ENCODE peak calls at places on chromosomes 1 and 21, in eight cellular contexts. C is ovary, A is prostate gland, O is transverse colon, W is breast epithelium, J is uterus, R is IMR-90, S is heart left ventricle. H is an unnamed sample.

GRCh38 chr1:178011101-178011828 is 41.4 kb upstream of the SEC16B start:
- DNase-seq in C (no peak), A (no peak), O (no peak), W (no peak), J (no peak), R (peak; percentile 84), S (peak; percentile 38), H (no peak)

GRCh38 chr1:161039154-161039545 is 386 bp upstream of the TSTD1 start:
- DNase-seq in C (no peak), A (no peak), O (no peak), W (no peak), J (no peak), R (no peak), S (no peak), H (no peak)

GRCh38 chr1:44874155-44874554 is 31.1 kb upstream of the PTCH2 start:
- DNase-seq in C (no peak), A (no peak), O (no peak), W (no peak), J (no peak), R (no peak), S (no peak), H (no peak)

GRCh38 chr1:5744911-5745431 is 247.3 kb downstream of the NPHP4 start:
- DNase-seq in C (no peak), A (no peak), O (no peak), W (no peak), J (no peak), R (no peak), S (no peak), H (no peak)

GRCh38 chr1:113320972-113321680 is 69.2 kb upstream of the MAGI3 start:
- DNase-seq in C (no peak), A (no peak), O (no peak), W (no peak), J (no peak), R (peak; percentile 11), S (no peak), H (no peak)

GRCh38 chr1:75879985-75880384 is 52.2 kb downstream of the ASB17 start:
- DNase-seq in C (no peak), A (no peak), O (no peak), W (no peak), J (no peak), R (no peak), S (no peak), H (no peak)

GRCh38 chr1:7255303-7256058 is 470.2 kb downstream of the CAMTA1 start:
- DNase-seq in C (no peak), A (peak; percentile 1), O (no peak), W (no peak), J (no peak), R (peak; percentile 91), S (no peak), H (no peak)

GRCh38 chr1:238582816-238583215 is 692.1 kb upstream of the ZP4 start:
- DNase-seq in C (no peak), A (no peak), O (no peak), W (no peak), J (no peak), R (no peak), S (no peak), H (no peak)

GRCh38 chr1:180027949-180028445 is 73.4 kb downstream of the CEP350 start:
- DNase-seq in C (no peak), A (no peak), O (no peak), W (no peak), J (no peak), R (peak; percentile 74), S (no peak), H (peak; percentile 15)

GRCh38 chr1:55575571-55576279 is 360.6 kb upstream of the USP24 start:
- DNase-seq in C (no peak), A (peak; percentile 27), O (peak; percentile 22), W (peak; percentile 94), J (peak; percentile 68), R (no peak), S (no peak), H (no peak)

GRCh38 chr21:32476661-32477423 is 64.3 kb downstream of the EVA1C start:
- DNase-seq in C (peak; percentile 23), A (no peak), O (no peak), W (no peak), J (no peak), R (no peak), S (no peak), H (no peak)

GRCh38 chr1:7579016-7579415 is 192.1 kb upstream of the VAMP3 start:
- DNase-seq in C (peak; percentile 6), A (no peak), O (no peak), W (no peak), J (no peak), R (no peak), S (peak; percentile 13), H (no peak)

GRCh38 chr1:7962011-7962335 is 462 bp downstream of the PARK7 start:
- DNase-seq in C (no peak), A (no peak), O (no peak), W (no peak), J (no peak), R (no peak), S (no peak), H (no peak)

GRCh38 chr1:239884776-239885175 is 206.9 kb upstream of the FMN2 start:
- DNase-seq in C (peak; percentile 71), A (no peak), O (no peak), W (no peak), J (peak; percentile 57), R (no peak), S (no peak), H (no peak)

DNA sequence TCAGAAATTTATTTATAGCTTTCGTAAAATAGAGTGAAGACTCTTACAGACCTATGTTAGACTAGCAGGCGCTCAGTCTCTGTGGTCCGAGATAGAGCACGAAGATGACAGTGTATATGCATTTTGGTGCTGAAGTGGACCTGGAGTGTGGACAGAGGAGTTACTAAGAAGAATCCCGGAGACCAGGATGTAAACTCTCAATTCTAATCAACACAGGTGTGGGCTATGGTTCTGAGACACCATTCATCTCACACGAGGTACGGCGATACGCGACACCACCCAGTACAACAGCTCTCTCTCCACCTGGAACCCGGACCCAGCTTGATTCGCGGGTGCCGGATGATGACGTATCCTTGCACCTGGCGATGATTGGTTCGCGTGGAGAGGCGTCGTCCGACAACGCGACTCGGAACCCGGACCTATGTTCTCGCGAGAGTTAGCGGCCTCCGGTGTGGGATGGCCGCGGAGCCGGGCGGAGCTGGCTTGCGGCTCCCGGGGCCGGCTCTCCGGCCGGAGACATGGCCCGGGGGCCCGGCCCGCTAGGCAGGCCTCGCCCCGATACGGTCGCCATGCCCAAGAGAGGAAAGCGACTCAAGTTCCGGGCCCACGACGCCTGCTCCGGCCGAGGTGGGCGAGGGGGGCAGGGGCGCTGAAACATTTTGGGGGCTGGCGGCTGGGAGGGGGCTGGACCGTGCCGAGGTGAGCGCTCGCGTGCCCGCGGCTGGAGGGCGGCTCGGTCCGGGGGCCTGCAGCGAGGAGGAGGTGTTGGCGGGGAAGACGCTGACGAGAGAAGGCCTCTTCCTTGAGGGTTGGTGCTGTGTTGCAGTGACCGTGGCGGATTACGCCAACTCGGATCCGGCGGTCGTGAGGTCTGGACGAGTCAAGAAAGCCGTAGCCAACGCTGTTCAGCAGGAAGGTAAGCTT is at the start of gene TMEM183A:
- DNase-seq in C (peak; percentile 96), A (peak; percentile 96), O (peak; percentile 97), W (peak; percentile 96), J (peak; percentile 96), R (peak; percentile 97), S (peak; percentile 98), H (peak; percentile 86)
- TF ChIP-seq POLR2A in C (peak; percentile 92), A (peak; percentile 86), O (peak; percentile 94), W (no peak), J (peak; percentile 94), R (peak; percentile 82), S (peak; percentile 96), H (peak; percentile 86)

DNA sequence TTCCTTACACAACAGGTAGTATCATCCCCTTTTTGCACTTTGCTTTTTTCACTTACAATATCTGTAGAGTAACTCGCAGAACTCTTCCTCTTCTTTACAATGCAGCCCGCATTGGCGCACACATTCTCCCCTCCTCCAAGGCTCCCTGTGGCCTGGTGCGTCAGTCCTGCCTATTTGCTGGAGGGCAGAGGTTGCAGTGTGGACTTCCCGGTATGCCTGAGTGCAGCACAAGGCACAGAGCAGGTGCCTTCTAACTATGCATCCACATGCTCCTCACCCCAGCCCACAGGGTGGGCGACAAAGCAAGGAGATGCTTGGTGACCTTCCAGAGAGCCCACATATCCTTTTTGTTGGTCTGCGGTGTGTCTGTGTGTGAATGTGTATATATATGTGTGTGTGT is 53.3 kb downstream of the ARHGEF11 start:
- DNase-seq in C (no peak), A (no peak), O (peak; percentile 20), W (no peak), J (no peak), R (no peak), S (no peak), H (no peak)
- TF ChIP-seq POLR2A in C (no peak), A (no peak), O (no peak), W (no peak), J (no peak), R (no peak), S (no peak), H (no peak)

GRCh38 chr1:248140846-248141245 is 4.1 kb upstream of the OR2M5 start:
- DNase-seq in C (no peak), A (no peak), O (no peak), W (no peak), J (no peak), R (no peak), S (no peak), H (no peak)

GRCh38 chr1:248143311-248143710 is 1.6 kb upstream of the OR2M5 start:
- DNase-seq in C (no peak), A (no peak), O (no peak), W (no peak), J (no peak), R (no peak), S (no peak), H (no peak)

DNA sequence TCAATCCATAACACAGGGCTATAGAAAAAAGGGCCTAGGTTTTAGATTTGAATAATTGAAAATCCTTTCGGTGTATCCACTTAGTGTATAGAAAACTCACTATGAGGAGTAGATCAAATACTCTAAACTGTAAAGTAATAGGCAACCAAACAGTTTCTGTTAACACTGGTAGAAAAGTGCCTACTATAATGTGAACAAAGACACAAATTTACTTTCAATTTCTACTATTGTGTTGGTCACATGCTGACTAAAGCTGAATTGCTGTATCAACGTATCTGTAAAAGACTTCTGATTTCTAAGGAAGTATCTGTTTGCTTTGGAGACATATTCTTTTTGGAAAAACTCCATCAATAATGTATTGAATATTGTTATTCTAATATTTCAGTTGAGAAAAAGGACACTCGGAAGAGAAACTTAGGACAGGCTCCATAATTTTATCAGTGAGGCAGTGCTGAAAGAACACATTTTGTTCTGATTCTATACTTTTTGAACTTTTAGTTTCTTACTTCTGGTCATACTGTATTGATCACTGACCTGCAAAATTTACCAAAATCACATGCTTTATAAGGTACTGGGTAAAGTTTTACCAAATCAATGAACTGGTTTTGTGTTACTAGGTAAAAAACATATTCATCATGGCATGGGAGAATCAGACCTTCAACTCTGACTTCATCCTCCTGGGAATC is at the start of gene OR2M5:
- DNase-seq in C (no peak), A (no peak), O (no peak), W (no peak), J (no peak), R (no peak), S (no peak), H (no peak)
- TF ChIP-seq POLR2A in C (no peak), A (no peak), O (no peak), W (no peak), J (no peak), R (no peak), S (no peak), H (no peak)

DNA sequence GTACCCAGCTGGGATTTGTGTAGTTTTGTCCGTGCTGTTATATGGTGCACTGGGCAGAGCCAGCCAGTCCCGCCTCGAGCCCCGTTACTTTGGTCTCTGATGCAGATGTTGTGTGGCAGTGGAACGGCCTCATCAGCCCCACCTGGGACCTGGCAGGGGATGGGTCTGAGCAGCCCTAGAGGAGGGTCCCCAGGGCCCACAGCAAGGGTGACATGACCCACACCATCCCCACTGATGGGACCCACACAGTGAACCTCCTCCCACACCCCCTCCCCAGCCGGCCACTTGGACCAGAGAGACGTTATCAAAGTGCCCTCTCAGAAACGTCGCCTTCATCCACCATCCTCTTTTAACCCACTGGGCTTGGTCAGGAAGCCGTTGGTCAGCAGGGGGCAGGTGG is 42.0 kb upstream of the PCBP3 start:
- DNase-seq in C (no peak), A (no peak), O (no peak), W (no peak), J (no peak), R (no peak), S (no peak), H (no peak)
- TF ChIP-seq POLR2A in C (no peak), A (no peak), O (no peak), W (no peak), J (no peak), R (no peak), S (no peak), H (no peak)